ENCODE peak calls at places on chromosomes 5 and 9, in eight cellular contexts. One of them, this sample, is unnamed.

GRCh38 chr5:107668933-107669542 is 1.7 kb downstream of the EFNA5 start:
- DNase-seq in mammary epithelial cell: peak
- DNase-seq in HepG2: no peak
- DNase-seq in PC-9: no peak
- DNase-seq in GM23338: peak
- DNase-seq in PC-3: peak
- DNase-seq in GM23248: peak
- DNase-seq in H1: no peak
- DNase-seq in this sample: no peak

GRCh38 chr5:132228241-132229035 is 785 bp upstream of the P4HA2 start:
- DNase-seq in mammary epithelial cell: no peak
- DNase-seq in HepG2: no peak
- DNase-seq in PC-9: no peak
- DNase-seq in GM23338: peak
- DNase-seq in PC-3: no peak
- DNase-seq in GM23248: no peak
- DNase-seq in H1: peak
- DNase-seq in this sample: no peak

GRCh38 chr5:139065296-139065695 is 132.9 kb downstream of the SIL1 start:
- DNase-seq in mammary epithelial cell: no peak
- DNase-seq in HepG2: no peak
- DNase-seq in PC-9: peak
- DNase-seq in GM23338: no peak
- DNase-seq in PC-3: peak
- DNase-seq in GM23248: no peak
- DNase-seq in H1: no peak
- DNase-seq in this sample: peak

GRCh38 chr5:39115644-39116346 is 41.6 kb upstream of the RICTOR start:
- DNase-seq in mammary epithelial cell: no peak
- DNase-seq in HepG2: no peak
- DNase-seq in PC-9: no peak
- DNase-seq in GM23338: no peak
- DNase-seq in PC-3: no peak
- DNase-seq in GM23248: no peak
- DNase-seq in H1: no peak
- DNase-seq in this sample: no peak

GRCh38 chr9:89885156-89885555 is 280.3 kb downstream of the GADD45G start:
- DNase-seq in mammary epithelial cell: no peak
- DNase-seq in HepG2: no peak
- DNase-seq in PC-9: no peak
- DNase-seq in GM23338: no peak
- DNase-seq in PC-3: no peak
- DNase-seq in GM23248: no peak
- DNase-seq in H1: peak
- DNase-seq in this sample: no peak

GRCh38 chr9:83062011-83062652 is 810 bp downstream of the RASEF start:
- DNase-seq in mammary epithelial cell: peak
- DNase-seq in HepG2: no peak
- DNase-seq in PC-9: peak
- DNase-seq in GM23338: peak
- DNase-seq in PC-3: peak
- DNase-seq in GM23248: peak
- DNase-seq in H1: peak
- DNase-seq in this sample: peak

GRCh38 chr9:1044643-1045042 is 5.5 kb upstream of the DMRT2 start:
- DNase-seq in mammary epithelial cell: no peak
- DNase-seq in HepG2: no peak
- DNase-seq in PC-9: no peak
- DNase-seq in GM23338: peak
- DNase-seq in PC-3: no peak
- DNase-seq in GM23248: no peak
- DNase-seq in H1: no peak
- DNase-seq in this sample: no peak

GRCh38 chr5:14396071-14396470 is 185.5 kb upstream of the OTULINL start:
- DNase-seq in mammary epithelial cell: no peak
- DNase-seq in HepG2: no peak
- DNase-seq in PC-9: no peak
- DNase-seq in GM23338: no peak
- DNase-seq in PC-3: no peak
- DNase-seq in GM23248: no peak
- DNase-seq in H1: no peak
- DNase-seq in this sample: no peak

GRCh38 chr9:37623267-37623666 is 27.5 kb upstream of the FRMPD1 start:
- DNase-seq in mammary epithelial cell: no peak
- DNase-seq in HepG2: no peak
- DNase-seq in PC-9: no peak
- DNase-seq in GM23338: no peak
- DNase-seq in PC-3: no peak
- DNase-seq in GM23248: no peak
- DNase-seq in H1: no peak
- DNase-seq in this sample: no peak

GRCh38 chr5:131064669-131065371 is 100.2 kb downstream of the HINT1 start:
- DNase-seq in mammary epithelial cell: no peak
- DNase-seq in HepG2: no peak
- DNase-seq in PC-9: no peak
- DNase-seq in GM23338: no peak
- DNase-seq in PC-3: no peak
- DNase-seq in GM23248: no peak
- DNase-seq in H1: no peak
- DNase-seq in this sample: no peak

GRCh38 chr9:110370316-110370715 is 32.7 kb upstream of the TXNDC8 start:
- DNase-seq in mammary epithelial cell: peak
- DNase-seq in HepG2: no peak
- DNase-seq in PC-9: peak
- DNase-seq in GM23338: no peak
- DNase-seq in PC-3: peak
- DNase-seq in GM23248: peak
- DNase-seq in H1: no peak
- DNase-seq in this sample: no peak

GRCh38 chr5:34529581-34530331 is 126.4 kb upstream of the RAI14 start:
- DNase-seq in mammary epithelial cell: peak
- DNase-seq in HepG2: no peak
- DNase-seq in PC-9: no peak
- DNase-seq in GM23338: no peak
- DNase-seq in PC-3: no peak
- DNase-seq in GM23248: no peak
- DNase-seq in H1: no peak
- DNase-seq in this sample: no peak

GRCh38 chr5:74761241-74761640 is 5.7 kb downstream of the GFM2 start:
- DNase-seq in mammary epithelial cell: peak
- DNase-seq in HepG2: no peak
- DNase-seq in PC-9: no peak
- DNase-seq in GM23338: no peak
- DNase-seq in PC-3: no peak
- DNase-seq in GM23248: no peak
- DNase-seq in H1: no peak
- DNase-seq in this sample: no peak

GRCh38 chr9:79570449-79571308 is 1.1 kb upstream of the TLE4 start:
- DNase-seq in mammary epithelial cell: peak
- DNase-seq in HepG2: no peak
- DNase-seq in PC-9: no peak
- DNase-seq in GM23338: peak
- DNase-seq in PC-3: peak
- DNase-seq in GM23248: peak
- DNase-seq in H1: peak
- DNase-seq in this sample: peak

GRCh38 chr5:45694255-45694834 is 1.8 kb downstream of the HCN1 start:
- DNase-seq in mammary epithelial cell: no peak
- DNase-seq in HepG2: no peak
- DNase-seq in PC-9: no peak
- DNase-seq in GM23338: peak
- DNase-seq in PC-3: peak
- DNase-seq in GM23248: peak
- DNase-seq in H1: no peak
- DNase-seq in this sample: no peak

DNA sequence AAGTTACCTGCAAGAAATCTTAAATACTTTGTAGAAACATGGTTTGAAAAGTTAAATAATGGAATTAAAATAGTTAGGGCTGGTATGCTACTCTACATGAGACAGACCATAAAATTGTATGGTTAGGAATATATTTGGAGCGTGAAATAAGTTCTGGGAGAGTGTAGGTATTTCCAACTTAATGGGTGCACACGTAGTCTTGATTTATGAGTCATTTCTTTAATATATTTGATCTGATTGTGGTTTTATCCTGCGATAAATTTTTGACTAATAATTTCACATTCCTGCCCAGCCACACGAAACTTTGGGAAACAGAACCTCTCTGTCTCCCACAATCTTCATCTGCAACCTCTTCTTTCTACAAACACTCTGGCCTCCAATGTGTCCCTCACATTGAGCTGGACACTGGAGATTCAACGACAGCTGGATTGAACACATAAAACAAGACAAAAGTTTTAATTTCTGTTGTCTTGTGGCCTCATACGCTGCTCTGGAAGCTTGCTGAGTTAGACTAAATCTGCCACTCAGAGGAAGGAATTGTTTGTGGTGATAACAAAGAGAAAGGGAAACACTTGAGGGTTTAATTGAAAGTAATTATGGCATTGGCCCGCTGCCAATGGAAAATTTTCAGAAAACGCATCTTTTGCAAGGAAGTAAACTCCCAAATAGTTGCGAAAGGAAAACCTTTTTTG is 201.8 kb upstream of the ZNF608 start:
- DNase-seq in mammary epithelial cell: peak
- DNase-seq in HepG2: no peak
- DNase-seq in PC-9: no peak
- DNase-seq in GM23338: no peak
- DNase-seq in PC-3: peak
- DNase-seq in GM23248: no peak
- DNase-seq in H1: no peak
- DNase-seq in this sample: no peak
- H2AFZ ChIP-seq in mammary epithelial cell: peak
- H2AFZ ChIP-seq in HepG2: no peak
- H2AFZ ChIP-seq in PC-9: no peak
- H2AFZ ChIP-seq in GM23338: peak
- H2AFZ ChIP-seq in PC-3: peak
- H2AFZ ChIP-seq in GM23248: no peak
- H2AFZ ChIP-seq in H1: peak
- H2AFZ ChIP-seq in this sample: no peak

GRCh38 chr9:114693248-114693895 is 11.4 kb upstream of the TEX48 start:
- DNase-seq in mammary epithelial cell: peak
- DNase-seq in HepG2: no peak
- DNase-seq in PC-9: no peak
- DNase-seq in GM23338: no peak
- DNase-seq in PC-3: no peak
- DNase-seq in GM23248: no peak
- DNase-seq in H1: no peak
- DNase-seq in this sample: no peak

GRCh38 chr9:114689813-114690212 is 7.8 kb upstream of the TEX48 start:
- DNase-seq in mammary epithelial cell: no peak
- DNase-seq in HepG2: no peak
- DNase-seq in PC-9: no peak
- DNase-seq in GM23338: no peak
- DNase-seq in PC-3: no peak
- DNase-seq in GM23248: no peak
- DNase-seq in H1: no peak
- DNase-seq in this sample: no peak

GRCh38 chr9:114690308-114690707 is 8.3 kb upstream of the TEX48 start:
- DNase-seq in mammary epithelial cell: no peak
- DNase-seq in HepG2: no peak
- DNase-seq in PC-9: no peak
- DNase-seq in GM23338: no peak
- DNase-seq in PC-3: peak
- DNase-seq in GM23248: no peak
- DNase-seq in H1: no peak
- DNase-seq in this sample: no peak

GRCh38 chr9:114691956-114692295 is 9.9 kb upstream of the TEX48 start:
- DNase-seq in mammary epithelial cell: no peak
- DNase-seq in HepG2: no peak
- DNase-seq in PC-9: no peak
- DNase-seq in GM23338: no peak
- DNase-seq in PC-3: no peak
- DNase-seq in GM23248: no peak
- DNase-seq in H1: no peak
- DNase-seq in this sample: no peak

GRCh38 chr9:114691046-114691955 is 9.3 kb upstream of the TEX48 start:
- DNase-seq in mammary epithelial cell: peak
- DNase-seq in HepG2: no peak
- DNase-seq in PC-9: peak
- DNase-seq in GM23338: no peak
- DNase-seq in PC-3: peak
- DNase-seq in GM23248: peak
- DNase-seq in H1: no peak
- DNase-seq in this sample: no peak
- H2AFZ ChIP-seq in mammary epithelial cell: peak
- H2AFZ ChIP-seq in HepG2: no peak
- H2AFZ ChIP-seq in PC-9: no peak
- H2AFZ ChIP-seq in GM23338: peak
- H2AFZ ChIP-seq in PC-3: no peak
- H2AFZ ChIP-seq in GM23248: peak
- H2AFZ ChIP-seq in H1: peak
- H2AFZ ChIP-seq in this sample: no peak

DNA sequence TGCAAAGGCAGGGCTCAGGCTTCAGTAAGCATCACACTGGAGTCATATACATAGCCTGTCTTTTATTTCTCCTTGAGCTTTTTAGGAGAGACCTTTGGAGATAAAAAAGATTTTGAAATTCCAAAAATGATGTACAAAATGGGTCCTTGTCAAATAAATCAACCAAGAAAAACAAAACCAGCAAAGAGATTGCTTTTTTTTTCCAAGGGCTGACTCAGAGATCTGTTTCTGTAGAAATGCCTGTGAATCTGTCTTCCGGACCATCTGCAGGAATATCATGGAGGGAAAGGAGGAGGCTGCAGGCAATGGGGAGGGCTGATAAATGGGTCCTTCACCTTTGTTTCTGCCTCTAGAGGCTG is 77.4 kb downstream of the SLIT3 start:
- DNase-seq in mammary epithelial cell: no peak
- DNase-seq in HepG2: no peak
- DNase-seq in PC-9: no peak
- DNase-seq in GM23338: no peak
- DNase-seq in PC-3: no peak
- DNase-seq in GM23248: peak
- DNase-seq in H1: no peak
- DNase-seq in this sample: no peak
- H2AFZ ChIP-seq in mammary epithelial cell: no peak
- H2AFZ ChIP-seq in HepG2: no peak
- H2AFZ ChIP-seq in PC-9: no peak
- H2AFZ ChIP-seq in GM23338: no peak
- H2AFZ ChIP-seq in PC-3: no peak
- H2AFZ ChIP-seq in GM23248: no peak
- H2AFZ ChIP-seq in H1: no peak
- H2AFZ ChIP-seq in this sample: no peak

GRCh38 chr5:173554038-173554955 is 62.2 kb downstream of the BOD1 start:
- DNase-seq in mammary epithelial cell: no peak
- DNase-seq in HepG2: no peak
- DNase-seq in PC-9: no peak
- DNase-seq in GM23338: no peak
- DNase-seq in PC-3: no peak
- DNase-seq in GM23248: peak
- DNase-seq in H1: no peak
- DNase-seq in this sample: no peak
- H2AFZ ChIP-seq in mammary epithelial cell: no peak
- H2AFZ ChIP-seq in HepG2: no peak
- H2AFZ ChIP-seq in PC-9: no peak
- H2AFZ ChIP-seq in GM23338: no peak
- H2AFZ ChIP-seq in PC-3: no peak
- H2AFZ ChIP-seq in GM23248: no peak
- H2AFZ ChIP-seq in H1: no peak
- H2AFZ ChIP-seq in this sample: no peak

DNA sequence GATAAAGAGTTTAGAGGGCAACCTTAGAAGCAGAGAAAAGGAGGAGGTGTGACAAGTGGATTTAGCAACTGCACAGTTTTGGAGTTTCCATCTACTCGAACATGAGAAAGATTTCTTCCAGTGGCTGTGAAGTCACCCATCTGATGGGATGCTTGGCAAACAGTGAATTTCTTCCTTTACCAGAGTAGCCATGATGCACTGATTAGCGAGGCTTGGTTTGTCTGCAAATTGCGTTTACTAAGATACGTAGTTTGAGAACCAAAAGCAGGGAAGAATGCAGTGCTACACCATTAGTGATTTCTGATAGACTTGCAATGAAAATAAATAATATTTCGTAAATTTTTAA is 813 bp upstream of the STARD4 start:
- DNase-seq in mammary epithelial cell: no peak
- DNase-seq in HepG2: no peak
- DNase-seq in PC-9: no peak
- DNase-seq in GM23338: peak
- DNase-seq in PC-3: no peak
- DNase-seq in GM23248: peak
- DNase-seq in H1: no peak
- DNase-seq in this sample: no peak
- H2AFZ ChIP-seq in mammary epithelial cell: peak
- H2AFZ ChIP-seq in HepG2: peak
- H2AFZ ChIP-seq in PC-9: no peak
- H2AFZ ChIP-seq in GM23338: peak
- H2AFZ ChIP-seq in PC-3: peak
- H2AFZ ChIP-seq in GM23248: peak
- H2AFZ ChIP-seq in H1: peak
- H2AFZ ChIP-seq in this sample: peak

This sample was measured in Karpas-422.